ENCODE peak calls at places on chromosomes 6 and 20, in nine cellular contexts. J is AG09319, G is pancreas, A is ovary, C is A549, T is HFFc6, H is glutamatergic neuron, F is astrocyte of the cerebellum, R is nephron progenitor cell. L is an unnamed sample.

GRCh38 chr20:36472656-36473071 is 68.7 kb upstream of the MYL9 start:
- DNase-seq in J (no peak), G (no peak), A (peak), C (peak), T (no peak), H (no peak), F (no peak), R (no peak), L (no peak)

GRCh38 chr6:38783436-38784228 is 68.5 kb downstream of the DNAH8 start:
- DNase-seq in J (no peak), G (no peak), A (no peak), C (no peak), T (no peak), H (no peak), F (no peak), R (no peak), L (no peak)

GRCh38 chr20:53001502-53002301 is 29.5 kb downstream of the TSHZ2 start:
- DNase-seq in J (no peak), G (no peak), A (no peak), C (no peak), T (no peak), H (no peak), F (no peak), R (no peak), L (no peak)

GRCh38 chr6:149913542-149914240 is 9.2 kb downstream of the RAET1G start:
- DNase-seq in J (no peak), G (peak), A (no peak), C (no peak), T (no peak), H (no peak), F (no peak), R (no peak), L (no peak)

GRCh38 chr6:63526931-63527330 is 45.3 kb upstream of the LOC128125822 start:
- DNase-seq in J (no peak), G (no peak), A (no peak), C (no peak), T (no peak), H (no peak), F (no peak), R (no peak), L (no peak)

GRCh38 chr6:112370946-112371345 is 23.8 kb downstream of the RFPL4B start:
- DNase-seq in J (no peak), G (no peak), A (no peak), C (no peak), T (no peak), H (no peak), F (no peak), R (no peak), L (no peak)

GRCh38 chr6:45624228-45624627 is 246.5 kb upstream of the SUPT3H start:
- DNase-seq in J (no peak), G (no peak), A (no peak), C (no peak), T (no peak), H (no peak), F (no peak), R (no peak), L (no peak)

GRCh38 chr6:80165143-80165542 is 58.7 kb downstream of the BCKDHB start:
- DNase-seq in J (no peak), G (no peak), A (no peak), C (no peak), T (no peak), H (no peak), F (no peak), R (no peak), L (peak)

GRCh38 chr6:73451166-73452106 is 661 bp downstream of the CGAS start:
- DNase-seq in J (no peak), G (peak), A (peak), C (peak), T (peak), H (peak), F (peak), R (peak), L (peak)

GRCh38 chr6:54980511-54981275 is 134.1 kb downstream of the FAM83B start:
- DNase-seq in J (peak), G (no peak), A (no peak), C (no peak), T (peak), H (no peak), F (peak), R (no peak), L (no peak)

GRCh38 chr6:16331328-16332174 is 93.2 kb downstream of the GMPR start:
- DNase-seq in J (no peak), G (peak), A (peak), C (peak), T (peak), H (peak), F (peak), R (peak), L (peak)

GRCh38 chr6:101395345-101395744 is 1.8 kb downstream of the GRIK2 start:
- DNase-seq in J (no peak), G (no peak), A (no peak), C (no peak), T (peak), H (no peak), F (no peak), R (no peak), L (no peak)
- TF ChIP-seq CTCF in J (no peak), G (no peak), A (no peak), C (no peak), T (peak), H (peak), F (no peak), R (no peak), L (no peak)

GRCh38 chr20:9218412-9219001 is 149.6 kb downstream of the PLCB4 start:
- DNase-seq in J (no peak), G (no peak), A (no peak), C (no peak), T (peak), H (no peak), F (no peak), R (peak), L (no peak)

GRCh38 chr20:9220874-9221547 is 152.1 kb downstream of the PLCB4 start:
- DNase-seq in J (no peak), G (no peak), A (no peak), C (no peak), T (peak), H (no peak), F (peak), R (no peak), L (no peak)

GRCh38 chr20:9211016-9211760 is 142.3 kb downstream of the PLCB4 start:
- DNase-seq in J (no peak), G (no peak), A (no peak), C (no peak), T (no peak), H (no peak), F (no peak), R (no peak), L (no peak)

GRCh38 chr20:9214676-9215075 is 145.8 kb downstream of the PLCB4 start:
- DNase-seq in J (peak), G (no peak), A (no peak), C (peak), T (peak), H (no peak), F (peak), R (no peak), L (no peak)

DNA sequence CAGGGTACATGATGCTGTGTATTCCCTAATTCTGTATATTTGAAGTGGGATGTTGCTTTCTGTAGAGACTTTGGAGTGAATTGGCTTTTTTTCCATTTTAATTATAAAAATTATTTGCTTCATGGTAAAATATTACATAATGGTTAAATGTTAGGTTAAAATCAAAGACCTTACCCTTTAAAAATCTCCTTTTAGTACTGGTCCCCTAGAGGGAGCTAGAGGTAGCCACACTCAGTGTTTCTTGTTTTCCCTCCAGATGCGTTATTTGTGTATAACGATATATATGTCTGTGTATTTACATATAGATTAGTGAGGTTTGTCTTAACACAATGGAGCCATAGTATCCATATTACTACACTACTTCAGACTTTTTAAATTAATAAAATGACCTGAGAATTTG is 146.7 kb downstream of the PLCB4 start:
- DNase-seq in J (no peak), G (no peak), A (no peak), C (peak), T (no peak), H (no peak), F (no peak), R (no peak), L (no peak)
- TF ChIP-seq CTCF in J (peak), G (no peak), A (no peak), C (peak), T (peak), H (peak), F (peak), R (no peak), L (peak)

GRCh38 chr20:42763015-42763414 is 426.7 kb downstream of the PTPRT start:
- DNase-seq in J (no peak), G (no peak), A (no peak), C (no peak), T (no peak), H (no peak), F (no peak), R (no peak), L (no peak)
- TF ChIP-seq CTCF in J (no peak), G (no peak), A (no peak), C (no peak), T (no peak), H (no peak), F (no peak), R (no peak), L (no peak)

DNA sequence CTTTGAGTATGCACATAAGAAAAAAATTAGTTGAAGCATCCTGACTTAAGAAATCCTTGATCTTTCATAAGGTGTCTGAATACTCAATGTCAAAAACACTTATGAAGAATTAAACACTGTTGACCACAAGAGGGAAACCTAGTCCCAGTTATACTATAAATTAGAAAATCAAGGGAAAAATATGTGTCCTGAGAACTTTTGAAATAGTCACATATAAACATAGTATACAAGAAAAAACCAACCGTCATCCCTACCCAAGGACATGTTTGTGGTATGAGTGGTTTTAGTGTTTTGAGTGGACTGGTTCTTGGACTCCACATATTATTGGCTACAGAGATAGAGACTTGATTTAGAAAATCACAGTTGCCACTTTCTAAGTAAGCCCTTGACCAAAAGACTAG is 7.6 kb upstream of the HLA-DRA start:
- DNase-seq in J (no peak), G (no peak), A (no peak), C (peak), T (peak), H (no peak), F (peak), R (no peak), L (no peak)
- TF ChIP-seq CTCF in J (peak), G (no peak), A (peak), C (peak), T (peak), H (peak), F (no peak), R (peak), L (peak)